ENCODE peak calls at places on chromosome 18, in nine cellular contexts. J is HCT116, D is Peyer's patch, Y is GM12891, P is uterus, O is A549, X is esophagus squamous epithelium, K is tibial nerve, U is adrenal gland. S is an unnamed sample.

GRCh38 chr18:62586148-62586774 is 63.4 kb downstream of the ZCCHC2 start:
- DNase-seq in J (peak), D (peak), Y (peak), P (peak), O (peak), X (no peak), K (peak), U (peak), S (peak)

GRCh38 chr18:48955528-48956261 is 4.9 kb upstream of the SMAD7 start:
- DNase-seq in J (no peak), D (no peak), Y (no peak), P (peak), O (no peak), X (no peak), K (no peak), U (no peak), S (no peak)

GRCh38 chr18:45412577-45412976 is 202.7 kb upstream of the SLC14A2 start:
- DNase-seq in J (no peak), D (no peak), Y (no peak), P (no peak), O (no peak), X (no peak), K (no peak), U (no peak), S (no peak)

GRCh38 chr18:66495844-66496243 is 108.0 kb downstream of the CDH19 start:
- DNase-seq in J (no peak), D (peak), Y (peak), P (no peak), O (peak), X (no peak), K (no peak), U (peak), S (no peak)

GRCh38 chr18:10140928-10141327 is 227.1 kb downstream of the VAPA start:
- DNase-seq in J (no peak), D (no peak), Y (no peak), P (no peak), O (peak), X (no peak), K (no peak), U (no peak), S (no peak)

GRCh38 chr18:23071285-23071684 is 64.0 kb upstream of the CABLES1 start:
- DNase-seq in J (no peak), D (peak), Y (peak), P (no peak), O (no peak), X (peak), K (no peak), U (peak), S (no peak)

GRCh38 chr18:13163167-13163927 is 55.2 kb upstream of the LDLRAD4 start:
- DNase-seq in J (no peak), D (no peak), Y (no peak), P (no peak), O (no peak), X (no peak), K (no peak), U (no peak), S (no peak)

GRCh38 chr18:69787825-69788547 is 159.7 kb downstream of the CD226 start:
- DNase-seq in J (peak), D (no peak), Y (no peak), P (no peak), O (peak), X (no peak), K (no peak), U (no peak), S (no peak)

GRCh38 chr18:52343138-52343537 is 3.1 kb downstream of the DCC start:
- DNase-seq in J (no peak), D (no peak), Y (no peak), P (no peak), O (peak), X (no peak), K (no peak), U (no peak), S (no peak)

GRCh38 chr18:26370037-26370436 is 143.8 kb downstream of the TAF4B start:
- DNase-seq in J (no peak), D (no peak), Y (no peak), P (no peak), O (no peak), X (no peak), K (no peak), U (no peak), S (no peak)

GRCh38 chr18:9901377-9901776 is 12.4 kb upstream of the VAPA start:
- DNase-seq in J (no peak), D (no peak), Y (no peak), P (no peak), O (no peak), X (no peak), K (no peak), U (no peak), S (no peak)

GRCh38 chr18:28065031-28065792 is 111.7 kb downstream of the CDH2 start:
- DNase-seq in J (no peak), D (no peak), Y (no peak), P (no peak), O (peak), X (no peak), K (no peak), U (peak), S (no peak)

GRCh38 chr18:809985-810642 is 1.9 kb downstream of the YES1 start:
- DNase-seq in J (no peak), D (no peak), Y (no peak), P (no peak), O (no peak), X (no peak), K (no peak), U (no peak), S (no peak)

GRCh38 chr18:26086959-26087358 is 3.5 kb downstream of the SS18 start:
- DNase-seq in J (no peak), D (no peak), Y (no peak), P (no peak), O (no peak), X (no peak), K (no peak), U (no peak), S (no peak)

GRCh38 chr18:24254071-24254470 is 115.2 kb downstream of the CABYR start:
- DNase-seq in J (no peak), D (no peak), Y (no peak), P (no peak), O (no peak), X (no peak), K (no peak), U (no peak), S (no peak)

GRCh38 chr18:23578891-23579653 is 7.2 kb downstream of the NPC1 start:
- DNase-seq in J (no peak), D (no peak), Y (no peak), P (no peak), O (no peak), X (no peak), K (no peak), U (no peak), S (no peak)

GRCh38 chr18:6366776-6367175 is 47.9 kb downstream of the L3MBTL4 start:
- DNase-seq in J (no peak), D (no peak), Y (no peak), P (no peak), O (no peak), X (no peak), K (no peak), U (no peak), S (no peak)

GRCh38 chr18:7272268-7273049 is 41.6 kb downstream of the LRRC30 start:
- DNase-seq in J (no peak), D (peak), Y (no peak), P (peak), O (peak), X (no peak), K (peak), U (peak), S (peak)

GRCh38 chr18:27762054-27762453 is 414.9 kb downstream of the CDH2 start:
- DNase-seq in J (no peak), D (no peak), Y (no peak), P (no peak), O (no peak), X (no peak), K (no peak), U (no peak), S (no peak)

GRCh38 chr18:23059541-23060465 is 75.5 kb upstream of the CABLES1 start:
- DNase-seq in J (no peak), D (no peak), Y (no peak), P (no peak), O (no peak), X (no peak), K (no peak), U (no peak), S (no peak)

GRCh38 chr18:6370886-6371635 is 43.6 kb downstream of the L3MBTL4 start:
- DNase-seq in J (no peak), D (no peak), Y (no peak), P (no peak), O (no peak), X (no peak), K (no peak), U (no peak), S (no peak)

GRCh38 chr18:1292167-1292566 is 387.5 kb downstream of the ADCYAP1 start:
- DNase-seq in J (no peak), D (no peak), Y (no peak), P (no peak), O (peak), X (no peak), K (no peak), U (no peak), S (no peak)

GRCh38 chr18:6414118-6414722 is 491 bp downstream of the L3MBTL4 start:
- DNase-seq in J (no peak), D (peak), Y (peak), P (peak), O (no peak), X (no peak), K (peak), U (peak), S (no peak)

GRCh38 chr18:79403723-79404566 is 8.2 kb downstream of the NFATC1 start:
- DNase-seq in J (no peak), D (no peak), Y (no peak), P (no peak), O (no peak), X (no peak), K (no peak), U (no peak), S (no peak)

GRCh38 chr18:79402209-79402576 is 6.5 kb downstream of the NFATC1 start:
- DNase-seq in J (no peak), D (no peak), Y (no peak), P (no peak), O (no peak), X (no peak), K (no peak), U (no peak), S (no peak)

GRCh38 chr18:79401494-79402208 is 5.9 kb downstream of the NFATC1 start:
- DNase-seq in J (no peak), D (peak), Y (no peak), P (no peak), O (no peak), X (no peak), K (no peak), U (no peak), S (no peak)

GRCh38 chr18:79404567-79404910 is 8.8 kb downstream of the NFATC1 start:
- DNase-seq in J (no peak), D (no peak), Y (no peak), P (no peak), O (no peak), X (no peak), K (no peak), U (no peak), S (no peak)

GRCh38 chr18:79402977-79403722 is 7.4 kb downstream of the NFATC1 start:
- DNase-seq in J (no peak), D (peak), Y (no peak), P (peak), O (no peak), X (no peak), K (peak), U (peak), S (no peak)
- TF ChIP-seq POLR2A in J (no peak), D (no peak), Y (no peak), P (no peak), O (no peak), X (no peak), K (peak), U (no peak), S (no peak)

GRCh38 chr18:77973745-77974144 is 724.1 kb downstream of the GALR1 start:
- DNase-seq in J (no peak), D (no peak), Y (no peak), P (no peak), O (no peak), X (no peak), K (no peak), U (no peak), S (no peak)
- TF ChIP-seq POLR2A in J (no peak), D (no peak), Y (no peak), P (no peak), O (no peak), X (no peak), K (no peak), U (no peak), S (no peak)

DNA sequence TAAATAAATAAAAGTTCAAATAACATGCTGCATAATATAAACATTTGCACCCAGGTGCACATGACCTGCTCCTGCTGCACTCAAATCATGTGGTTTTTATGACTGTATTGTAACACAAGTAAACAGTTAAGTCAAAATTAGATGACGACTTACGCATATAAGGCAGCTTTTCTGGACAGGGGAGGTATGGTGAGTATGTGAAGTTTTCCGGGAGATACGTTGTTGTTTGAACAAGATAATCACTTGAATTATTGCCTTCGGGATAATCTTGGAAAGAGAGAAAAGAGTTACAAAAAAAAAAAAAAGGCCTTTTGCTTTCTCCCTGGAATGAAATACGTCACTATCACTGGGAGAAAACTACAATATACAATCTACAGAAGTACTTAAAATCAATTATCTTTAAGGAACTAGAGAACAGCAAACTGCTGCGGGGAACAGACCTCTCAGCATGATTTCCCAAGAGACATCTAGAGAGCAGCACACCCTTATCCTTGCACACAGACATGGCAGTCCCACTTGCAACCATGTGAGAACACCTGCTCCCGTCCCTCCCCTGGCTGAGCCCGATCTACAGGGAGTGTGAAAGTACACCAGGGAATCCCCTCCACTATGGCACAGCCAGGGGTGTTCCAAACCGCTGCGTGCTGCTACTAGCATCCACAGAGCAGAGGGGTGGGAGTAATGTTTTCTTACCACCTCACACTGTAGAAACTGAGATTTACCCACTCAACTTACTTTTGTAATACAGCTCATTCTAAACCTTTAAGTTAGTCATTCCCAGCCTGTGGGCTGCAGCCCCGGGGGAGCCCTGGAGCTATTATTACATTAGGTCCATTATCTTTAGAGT is 26.3 kb downstream of the B4GALT6 start:
- DNase-seq in J (no peak), D (no peak), Y (no peak), P (no peak), O (no peak), X (no peak), K (no peak), U (no peak), S (no peak)
- TF ChIP-seq POLR2A in J (no peak), D (no peak), Y (no peak), P (no peak), O (no peak), X (no peak), K (no peak), U (no peak), S (no peak)

DNA sequence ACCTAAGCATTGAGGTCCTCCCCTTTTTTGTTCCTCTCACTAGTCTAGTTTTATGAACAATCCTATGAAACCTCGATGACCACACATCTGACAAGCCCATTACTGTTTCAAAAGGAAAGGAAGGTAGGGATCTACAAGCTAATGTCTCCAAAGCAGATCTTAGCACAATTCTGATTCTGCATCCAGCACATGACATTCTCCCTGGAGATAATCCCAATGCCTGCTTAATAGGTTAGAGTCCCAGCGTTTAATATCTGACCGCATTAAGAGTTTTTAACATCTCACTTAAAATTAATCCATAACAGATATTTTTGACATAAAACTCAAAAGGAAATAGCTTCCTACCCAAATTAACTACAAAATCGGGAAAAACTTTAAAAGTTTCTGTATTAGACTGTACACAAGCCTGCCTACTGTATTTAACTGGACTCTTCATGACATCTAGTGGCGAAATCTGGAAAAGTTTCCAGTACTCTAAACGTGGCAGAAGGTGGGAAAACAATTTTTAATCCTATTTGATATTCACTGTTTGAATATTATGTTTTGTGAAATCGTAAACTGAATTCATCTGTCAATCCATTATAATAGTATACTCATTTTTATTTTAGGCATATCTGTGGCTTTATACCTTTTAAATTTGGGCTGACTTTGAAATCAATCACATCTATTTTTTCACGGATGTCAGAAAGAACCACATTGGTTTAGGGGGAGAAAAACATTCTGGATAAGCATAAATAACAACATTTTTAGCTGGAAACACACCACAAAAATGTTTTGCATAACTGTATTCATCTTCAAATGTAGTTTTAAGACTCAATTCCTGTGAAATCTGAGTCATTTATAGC is 62.4 kb downstream of the TXNL1 start:
- DNase-seq in J (peak), D (no peak), Y (peak), P (no peak), O (peak), X (no peak), K (no peak), U (no peak), S (peak)
- TF ChIP-seq POLR2A in J (no peak), D (no peak), Y (no peak), P (no peak), O (no peak), X (no peak), K (no peak), U (no peak), S (no peak)

GRCh38 chr18:3453540-3454364 is 3.8 kb downstream of the TGIF1 start:
- DNase-seq in J (no peak), D (peak), Y (no peak), P (peak), O (peak), X (no peak), K (peak), U (peak), S (no peak)
- TF ChIP-seq POLR2A in J (no peak), D (no peak), Y (no peak), P (no peak), O (no peak), X (no peak), K (peak), U (no peak), S (no peak)

GRCh38 chr18:59149007-59149406 is 9.3 kb downstream of the SEC11C start:
- DNase-seq in J (no peak), D (no peak), Y (no peak), P (no peak), O (no peak), X (no peak), K (no peak), U (no peak), S (no peak)
- TF ChIP-seq POLR2A in J (no peak), D (no peak), Y (no peak), P (no peak), O (no peak), X (no peak), K (no peak), U (no peak), S (no peak)

DNA sequence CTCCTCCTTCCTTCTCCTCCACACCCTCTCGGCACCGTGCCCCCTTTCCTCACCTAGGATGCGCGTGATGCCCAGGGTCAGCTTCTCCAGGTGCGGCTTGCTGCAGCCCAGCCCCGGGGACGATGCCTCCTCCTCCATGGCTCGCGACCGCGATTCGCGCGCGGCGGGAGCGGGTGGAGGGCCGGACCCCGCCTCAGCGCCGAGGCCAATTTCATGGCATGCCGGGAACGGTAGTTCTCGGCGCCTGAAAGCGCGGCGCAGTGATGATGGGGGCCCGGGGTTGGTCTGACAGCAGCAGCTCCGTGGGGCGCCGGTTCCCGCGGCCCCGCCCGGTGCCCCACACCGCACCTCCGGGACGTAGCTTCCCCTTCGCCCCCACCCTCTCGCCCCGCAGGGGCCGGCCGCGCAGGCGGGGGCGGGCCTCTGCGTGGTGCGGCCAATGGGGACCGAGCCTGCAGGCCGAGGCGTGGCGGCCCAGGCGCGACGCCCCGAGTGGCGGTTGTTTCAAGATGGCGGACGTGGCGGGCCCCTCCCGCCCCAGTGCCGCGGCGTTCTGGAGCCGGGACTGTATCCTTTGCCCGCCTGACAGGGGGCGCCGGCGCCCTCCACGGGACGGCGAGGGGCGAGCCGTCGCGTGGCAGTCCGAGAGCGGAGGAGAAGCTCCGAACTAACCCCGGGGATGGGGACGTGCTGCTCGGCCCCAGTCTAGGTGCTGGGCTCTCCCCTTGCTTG is at the start of the genes KIAA1328 and TPGS2:
- DNase-seq in J (peak), D (peak), Y (peak), P (peak), O (peak), X (peak), K (peak), U (peak), S (peak)
- TF ChIP-seq POLR2A in J (peak), D (peak), Y (peak), P (peak), O (peak), X (no peak), K (peak), U (peak), S (peak)